ENCODE peak calls at places on chromosomes 4 and X, in five cellular contexts. One of them, this sample, is unnamed.

GRCh38 chr4:173917255-173917960 is 366.1 kb downstream of the FBXO8 start:
- DNase-seq in activated CD4-positive, CD25-positive, alpha-beta regulatory T cell treated with anti-CD3 and anti-CD28 coated beads, Interleukin-2, amount 50 U/mL, for 72 hours: no peak
- DNase-seq in omental fat pad: no peak
- DNase-seq in GM12891: no peak
- DNase-seq in kidney glomerular epithelial cell: no peak
- DNase-seq in this sample: no peak

GRCh38 chrX:132671229-132671641 is 182.4 kb upstream of the MBNL3 start:
- DNase-seq in activated CD4-positive, CD25-positive, alpha-beta regulatory T cell treated with anti-CD3 and anti-CD28 coated beads, Interleukin-2, amount 50 U/mL, for 72 hours: no peak
- DNase-seq in omental fat pad: no peak
- DNase-seq in GM12891: no peak
- DNase-seq in kidney glomerular epithelial cell: no peak
- DNase-seq in this sample: no peak

GRCh38 chr4:94419956-94420355 is 31.8 kb upstream of the PDLIM5 start:
- DNase-seq in activated CD4-positive, CD25-positive, alpha-beta regulatory T cell treated with anti-CD3 and anti-CD28 coated beads, Interleukin-2, amount 50 U/mL, for 72 hours: no peak
- DNase-seq in omental fat pad: no peak
- DNase-seq in GM12891: no peak
- DNase-seq in kidney glomerular epithelial cell: peak
- DNase-seq in this sample: no peak

GRCh38 chr4:106541253-106541652 is 172.7 kb upstream of the GIMD1 start:
- DNase-seq in activated CD4-positive, CD25-positive, alpha-beta regulatory T cell treated with anti-CD3 and anti-CD28 coated beads, Interleukin-2, amount 50 U/mL, for 72 hours: no peak
- DNase-seq in omental fat pad: no peak
- DNase-seq in GM12891: no peak
- DNase-seq in kidney glomerular epithelial cell: peak
- DNase-seq in this sample: no peak

GRCh38 chr4:183492791-183493221 is 12.1 kb upstream of the ING2 start:
- DNase-seq in activated CD4-positive, CD25-positive, alpha-beta regulatory T cell treated with anti-CD3 and anti-CD28 coated beads, Interleukin-2, amount 50 U/mL, for 72 hours: no peak
- DNase-seq in omental fat pad: no peak
- DNase-seq in GM12891: no peak
- DNase-seq in kidney glomerular epithelial cell: no peak
- DNase-seq in this sample: no peak

GRCh38 chrX:119389854-119390501 is 9.2 kb upstream of the SLC25A43 start:
- DNase-seq in activated CD4-positive, CD25-positive, alpha-beta regulatory T cell treated with anti-CD3 and anti-CD28 coated beads, Interleukin-2, amount 50 U/mL, for 72 hours: no peak
- DNase-seq in omental fat pad: no peak
- DNase-seq in GM12891: no peak
- DNase-seq in kidney glomerular epithelial cell: no peak
- DNase-seq in this sample: no peak

GRCh38 chrX:97605271-97605670 is 721.6 kb downstream of the RPA4 start:
- DNase-seq in activated CD4-positive, CD25-positive, alpha-beta regulatory T cell treated with anti-CD3 and anti-CD28 coated beads, Interleukin-2, amount 50 U/mL, for 72 hours: no peak
- DNase-seq in omental fat pad: no peak
- DNase-seq in GM12891: no peak
- DNase-seq in kidney glomerular epithelial cell: no peak
- DNase-seq in this sample: no peak

GRCh38 chr4:83657336-83657735 is 121.4 kb downstream of the GPAT3 start:
- DNase-seq in activated CD4-positive, CD25-positive, alpha-beta regulatory T cell treated with anti-CD3 and anti-CD28 coated beads, Interleukin-2, amount 50 U/mL, for 72 hours: no peak
- DNase-seq in omental fat pad: no peak
- DNase-seq in GM12891: no peak
- DNase-seq in kidney glomerular epithelial cell: no peak
- DNase-seq in this sample: no peak

GRCh38 chrX:15055146-15055930 is 182.1 kb downstream of the MOSPD2 start:
- DNase-seq in activated CD4-positive, CD25-positive, alpha-beta regulatory T cell treated with anti-CD3 and anti-CD28 coated beads, Interleukin-2, amount 50 U/mL, for 72 hours: no peak
- DNase-seq in omental fat pad: no peak
- DNase-seq in GM12891: no peak
- DNase-seq in kidney glomerular epithelial cell: no peak
- DNase-seq in this sample: no peak

GRCh38 chr4:183384983-183385382 is 59.5 kb upstream of the CDKN2AIP start:
- DNase-seq in activated CD4-positive, CD25-positive, alpha-beta regulatory T cell treated with anti-CD3 and anti-CD28 coated beads, Interleukin-2, amount 50 U/mL, for 72 hours: no peak
- DNase-seq in omental fat pad: no peak
- DNase-seq in GM12891: no peak
- DNase-seq in kidney glomerular epithelial cell: no peak
- DNase-seq in this sample: no peak

GRCh38 chr4:184097240-184097619 is 120.4 kb downstream of the ENPP6 start:
- DNase-seq in activated CD4-positive, CD25-positive, alpha-beta regulatory T cell treated with anti-CD3 and anti-CD28 coated beads, Interleukin-2, amount 50 U/mL, for 72 hours: peak
- DNase-seq in omental fat pad: no peak
- DNase-seq in GM12891: no peak
- DNase-seq in kidney glomerular epithelial cell: no peak
- DNase-seq in this sample: no peak

GRCh38 chr4:147769386-147769785 is 37.5 kb downstream of the ARHGAP10 start:
- DNase-seq in activated CD4-positive, CD25-positive, alpha-beta regulatory T cell treated with anti-CD3 and anti-CD28 coated beads, Interleukin-2, amount 50 U/mL, for 72 hours: no peak
- DNase-seq in omental fat pad: no peak
- DNase-seq in GM12891: no peak
- DNase-seq in kidney glomerular epithelial cell: no peak
- DNase-seq in this sample: no peak

GRCh38 chr4:751676-752075 is 46.0 kb downstream of the PCGF3 start:
- DNase-seq in activated CD4-positive, CD25-positive, alpha-beta regulatory T cell treated with anti-CD3 and anti-CD28 coated beads, Interleukin-2, amount 50 U/mL, for 72 hours: no peak
- DNase-seq in omental fat pad: no peak
- DNase-seq in GM12891: no peak
- DNase-seq in kidney glomerular epithelial cell: no peak
- DNase-seq in this sample: no peak

GRCh38 chr4:173128199-173128890 is 40.3 kb upstream of the GALNT7 start:
- DNase-seq in activated CD4-positive, CD25-positive, alpha-beta regulatory T cell treated with anti-CD3 and anti-CD28 coated beads, Interleukin-2, amount 50 U/mL, for 72 hours: no peak
- DNase-seq in omental fat pad: no peak
- DNase-seq in GM12891: no peak
- DNase-seq in kidney glomerular epithelial cell: no peak
- DNase-seq in this sample: no peak

GRCh38 chrX:12988797-12989196 is 13.9 kb downstream of the TMSB4X start:
- DNase-seq in activated CD4-positive, CD25-positive, alpha-beta regulatory T cell treated with anti-CD3 and anti-CD28 coated beads, Interleukin-2, amount 50 U/mL, for 72 hours: no peak
- DNase-seq in omental fat pad: no peak
- DNase-seq in GM12891: no peak
- DNase-seq in kidney glomerular epithelial cell: peak
- DNase-seq in this sample: no peak

This sample was measured in ascending aorta.